ENCODE peak calls at places on chromosomes 4 and X, in four cellular contexts. S is lower lobe of right lung; M is CD8-positive, alpha-beta T cell; Z is GM20000. R is an unnamed sample.

GRCh38 chrX:16589211-16589610 is 60.7 kb upstream of the S100G start:
- DNase-seq in Z (no peak), M (no peak), S (no peak), R (no peak)

GRCh38 chr4:143184217-143184502 is 557 bp upstream of the USP38 start:
- DNase-seq in S (no peak), Z (no peak), M (no peak), R (no peak)

GRCh38 chr4:76430519-76431388 is 4.3 kb upstream of the SHROOM3 start:
- DNase-seq in S (no peak), M (no peak), Z (peak; percentile 65), R (no peak)

GRCh38 chrX:104310657-104311056 is 55.9 kb upstream of the ESX1 start:
- DNase-seq in M (no peak), S (no peak), Z (no peak), R (no peak)

GRCh38 chrX:38664285-38664684 is 102.9 kb downstream of the TSPAN7 start:
- DNase-seq in Z (no peak), M (no peak), S (no peak), R (no peak)

GRCh38 chrX:39195156-39195555 is 393.9 kb downstream of the MID1IP1 start:
- DNase-seq in Z (no peak), S (no peak), M (no peak), R (peak; percentile 12)

GRCh38 chrX:33156152-33156726 is 55.1 kb downstream of the DMD start:
- DNase-seq in M (no peak), S (no peak), Z (no peak), R (no peak)

GRCh38 chr4:109902559-109903251 is 10.0 kb upstream of the EGF start:
- DNase-seq in M (no peak), S (no peak), Z (no peak), R (no peak)

GRCh38 chrX:16778545-16778944 is 7.7 kb upstream of the TXLNG start:
- DNase-seq in S (no peak), Z (no peak), M (no peak), R (no peak)

GRCh38 chr4:108950158-108950915 is 187.5 kb upstream of the ETNPPL start:
- DNase-seq in S (no peak), Z (no peak), M (no peak), R (no peak)

GRCh38 chr4:116838609-116839008 is 246.8 kb downstream of the TRAM1L1 start:
- DNase-seq in S (no peak), M (no peak), Z (no peak), R (no peak)

GRCh38 chrX:121103381-121103780 is 56.0 kb downstream of the GLUD2 start:
- DNase-seq in S (no peak), M (no peak), Z (no peak), R (no peak)

GRCh38 chr4:125389713-125390112 is 75.0 kb downstream of the FAT4 start:
- DNase-seq in Z (no peak), S (no peak), M (no peak), R (no peak)

GRCh38 chr4:10461091-10461849 is 4.0 kb upstream of the ZNF518B start:
- DNase-seq in Z (peak; percentile 93), M (peak; percentile 66), S (peak; percentile 82), R (peak; percentile 67)

GRCh38 chr4:2079926-2080325 is 20.8 kb downstream of the NAT8L start:
- DNase-seq in S (no peak), M (no peak), Z (peak; percentile 2), R (no peak)

GRCh38 chr4:112288455-112288854 is 2.8 kb upstream of the TIFA start:
- DNase-seq in Z (peak; percentile 47), M (no peak), S (no peak), R (no peak)

GRCh38 chr4:101604976-101605375 is 185.6 kb upstream of the BANK1 start:
- DNase-seq in Z (no peak), M (no peak), S (no peak), R (no peak)

GRCh38 chr4:151045907-151046306 is 30.8 kb upstream of the LRBA start:
- DNase-seq in M (no peak), Z (peak; percentile 27), S (no peak), R (no peak)

GRCh38 chr4:139555705-139556070 is 331 bp downstream of the SETD7 start:
- DNase-seq in S (peak; percentile 76), M (no peak), Z (no peak), R (peak; percentile 41)

GRCh38 chr4:2910409-2910808 is 52.8 kb downstream of the NOP14 start:
- DNase-seq in Z (no peak), S (no peak), M (no peak), R (no peak)

GRCh38 chr4:39637572-39638357 is 900 bp downstream of the SMIM14 start:
- DNase-seq in S (peak; percentile 73), Z (peak; percentile 21), M (peak; percentile 36), R (peak; percentile 17)

GRCh38 chr4:163595590-163595989 is 101.1 kb downstream of the TMA16 start:
- DNase-seq in S (no peak), Z (no peak), M (no peak), R (no peak)
- TF ChIP-seq CTCF in S (no peak), Z (no peak), M (no peak), R (no peak)

GRCh38 chr4:82217986-82218715 is 155.6 kb downstream of the HNRNPD start:
- DNase-seq in M (no peak), S (no peak), Z (no peak), R (no peak)
- TF ChIP-seq CTCF in M (no peak), S (no peak), Z (peak; percentile 18), R (peak; percentile 47)

GRCh38 chrX:101260435-101260834 is 30.7 kb downstream of the TAF7L start:
- DNase-seq in Z (peak; percentile 8), S (no peak), M (no peak), R (no peak)
- TF ChIP-seq CTCF in Z (no peak), S (no peak), M (no peak), R (peak; percentile 35)

DNA sequence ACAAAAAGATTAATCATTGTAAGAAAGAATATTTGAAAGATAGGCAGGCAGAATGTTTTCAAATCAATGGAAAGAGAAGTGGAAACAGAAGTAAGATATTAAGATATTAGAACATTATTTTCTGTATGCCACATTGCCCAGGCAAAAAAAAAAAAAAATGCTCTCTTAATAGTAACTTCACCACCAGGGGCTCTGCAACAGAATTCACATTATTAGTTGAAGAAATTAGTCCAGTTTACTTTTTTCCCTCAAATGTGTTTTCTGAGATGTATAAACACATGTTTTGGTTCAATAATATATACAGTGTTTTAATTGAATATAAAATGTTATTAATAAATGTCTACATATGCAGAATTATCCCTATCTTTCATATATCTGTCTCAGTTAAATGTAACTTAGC is 78.0 kb upstream of the ADAD1 start:
- DNase-seq in M (no peak), Z (no peak), S (no peak), R (no peak)
- TF ChIP-seq CTCF in M (no peak), Z (no peak), S (no peak), R (peak; percentile 38)

GRCh38 chrX:147803948-147804347 is 107.8 kb upstream of the FMR1 start:
- DNase-seq in S (no peak), M (no peak), Z (peak; percentile 7), R (no peak)
- TF ChIP-seq CTCF in S (peak; percentile 33), M (no peak), Z (peak; percentile 22), R (peak; percentile 63)

GRCh38 chr4:41957634-41958033 is 22.4 kb downstream of the TMEM33 start:
- DNase-seq in S (no peak), M (no peak), Z (peak; percentile 42), R (no peak)
- TF ChIP-seq CTCF in S (peak; percentile 19), M (peak; percentile 51), Z (peak; percentile 25), R (peak; percentile 55)

R was measured in progenitor cell of endocrine pancreas.